ENCODE peak calls at places on chromosomes 11 and 22, in five cellular contexts. One of them, this sample, is unnamed.
A peak's percentile ranks its signal among the peaks of the same experiment; 100 is the strongest.

GRCh38 chr11:57709802-57710367 is 2.1 kb downstream of the MED19 start:
- DNase-seq in central memory CD4-positive, alpha-beta T cell: no peak
- DNase-seq in fibroblast of the conjunctiva: no peak
- DNase-seq in stimulated activated CD4-positive, alpha-beta T cell treated with anti-CD3 and anti-CD28 coated beads, Interleukin-12 subunit alpha, Interleukin-12 subunit beta, amount 100 ng/mL, for 4 hours: no peak
- DNase-seq in activated T-helper 1 cell treated with Interleukin-2 at 50 U/mL for 16 hours: no peak
- DNase-seq in this sample: no peak

GRCh38 chr11:72580648-72580950 is 93.6 kb downstream of the PDE2A start:
- DNase-seq in stimulated activated CD4-positive, alpha-beta T cell treated with anti-CD3 and anti-CD28 coated beads, Interleukin-12 subunit alpha, Interleukin-12 subunit beta, amount 100 ng/mL, for 4 hours: no peak
- DNase-seq in central memory CD4-positive, alpha-beta T cell: no peak
- DNase-seq in activated T-helper 1 cell treated with Interleukin-2 at 50 U/mL for 16 hours: no peak
- DNase-seq in fibroblast of the conjunctiva: no peak
- DNase-seq in this sample: no peak

GRCh38 chr11:68212421-68213134 is 518 bp downstream of the KMT5B start:
- DNase-seq in central memory CD4-positive, alpha-beta T cell: peak; percentile 58
- DNase-seq in activated T-helper 1 cell treated with Interleukin-2 at 50 U/mL for 16 hours: peak; percentile 35
- DNase-seq in fibroblast of the conjunctiva: peak; percentile 44
- DNase-seq in stimulated activated CD4-positive, alpha-beta T cell treated with anti-CD3 and anti-CD28 coated beads, Interleukin-12 subunit alpha, Interleukin-12 subunit beta, amount 100 ng/mL, for 4 hours: peak; percentile 45
- DNase-seq in this sample: peak; percentile 27

GRCh38 chr22:26585104-26585790 is 4.7 kb downstream of the TPST2 start:
- DNase-seq in activated T-helper 1 cell treated with Interleukin-2 at 50 U/mL for 16 hours: no peak
- DNase-seq in fibroblast of the conjunctiva: peak; percentile 24
- DNase-seq in stimulated activated CD4-positive, alpha-beta T cell treated with anti-CD3 and anti-CD28 coated beads, Interleukin-12 subunit alpha, Interleukin-12 subunit beta, amount 100 ng/mL, for 4 hours: no peak
- DNase-seq in central memory CD4-positive, alpha-beta T cell: no peak
- DNase-seq in this sample: no peak

GRCh38 chr11:64876226-64876750 is 2.1 kb downstream of the EHD1 start:
- DNase-seq in fibroblast of the conjunctiva: no peak
- DNase-seq in activated T-helper 1 cell treated with Interleukin-2 at 50 U/mL for 16 hours: no peak
- DNase-seq in central memory CD4-positive, alpha-beta T cell: no peak
- DNase-seq in stimulated activated CD4-positive, alpha-beta T cell treated with anti-CD3 and anti-CD28 coated beads, Interleukin-12 subunit alpha, Interleukin-12 subunit beta, amount 100 ng/mL, for 4 hours: no peak
- DNase-seq in this sample: no peak

GRCh38 chr11:106875013-106875412 is 143.3 kb downstream of the GUCY1A2 start:
- DNase-seq in central memory CD4-positive, alpha-beta T cell: no peak
- DNase-seq in fibroblast of the conjunctiva: no peak
- DNase-seq in activated T-helper 1 cell treated with Interleukin-2 at 50 U/mL for 16 hours: no peak
- DNase-seq in stimulated activated CD4-positive, alpha-beta T cell treated with anti-CD3 and anti-CD28 coated beads, Interleukin-12 subunit alpha, Interleukin-12 subunit beta, amount 100 ng/mL, for 4 hours: no peak
- DNase-seq in this sample: no peak

GRCh38 chr22:41116342-41116741 is 23.9 kb downstream of the EP300 start:
- DNase-seq in central memory CD4-positive, alpha-beta T cell: no peak
- DNase-seq in fibroblast of the conjunctiva: no peak
- DNase-seq in stimulated activated CD4-positive, alpha-beta T cell treated with anti-CD3 and anti-CD28 coated beads, Interleukin-12 subunit alpha, Interleukin-12 subunit beta, amount 100 ng/mL, for 4 hours: no peak
- DNase-seq in activated T-helper 1 cell treated with Interleukin-2 at 50 U/mL for 16 hours: no peak
- DNase-seq in this sample: no peak

GRCh38 chr11:48013269-48013901 is 33.0 kb downstream of the PTPRJ start:
- DNase-seq in activated T-helper 1 cell treated with Interleukin-2 at 50 U/mL for 16 hours: peak; percentile 38
- DNase-seq in fibroblast of the conjunctiva: no peak
- DNase-seq in central memory CD4-positive, alpha-beta T cell: peak; percentile 47
- DNase-seq in stimulated activated CD4-positive, alpha-beta T cell treated with anti-CD3 and anti-CD28 coated beads, Interleukin-12 subunit alpha, Interleukin-12 subunit beta, amount 100 ng/mL, for 4 hours: no peak
- DNase-seq in this sample: no peak

GRCh38 chr11:70788247-70789022 is 390.1 kb downstream of the CTTN start:
- DNase-seq in stimulated activated CD4-positive, alpha-beta T cell treated with anti-CD3 and anti-CD28 coated beads, Interleukin-12 subunit alpha, Interleukin-12 subunit beta, amount 100 ng/mL, for 4 hours: no peak
- DNase-seq in fibroblast of the conjunctiva: peak; percentile 30
- DNase-seq in activated T-helper 1 cell treated with Interleukin-2 at 50 U/mL for 16 hours: no peak
- DNase-seq in central memory CD4-positive, alpha-beta T cell: no peak
- DNase-seq in this sample: peak; percentile 33

GRCh38 chr22:25024895-25025294 is 72.4 kb downstream of the KIAA1671 start:
- DNase-seq in fibroblast of the conjunctiva: no peak
- DNase-seq in stimulated activated CD4-positive, alpha-beta T cell treated with anti-CD3 and anti-CD28 coated beads, Interleukin-12 subunit alpha, Interleukin-12 subunit beta, amount 100 ng/mL, for 4 hours: no peak
- DNase-seq in activated T-helper 1 cell treated with Interleukin-2 at 50 U/mL for 16 hours: no peak
- DNase-seq in central memory CD4-positive, alpha-beta T cell: no peak
- DNase-seq in this sample: no peak

GRCh38 chr22:19061471-19062138 is 60.6 kb downstream of the DGCR2 start:
- DNase-seq in activated T-helper 1 cell treated with Interleukin-2 at 50 U/mL for 16 hours: no peak
- DNase-seq in fibroblast of the conjunctiva: no peak
- DNase-seq in stimulated activated CD4-positive, alpha-beta T cell treated with anti-CD3 and anti-CD28 coated beads, Interleukin-12 subunit alpha, Interleukin-12 subunit beta, amount 100 ng/mL, for 4 hours: no peak
- DNase-seq in central memory CD4-positive, alpha-beta T cell: no peak
- DNase-seq in this sample: no peak

GRCh38 chr22:24429411-24430365 is 2.3 kb downstream of the ADORA2A start:
- DNase-seq in central memory CD4-positive, alpha-beta T cell: peak; percentile 55
- DNase-seq in activated T-helper 1 cell treated with Interleukin-2 at 50 U/mL for 16 hours: peak; percentile 46
- DNase-seq in fibroblast of the conjunctiva: no peak
- DNase-seq in stimulated activated CD4-positive, alpha-beta T cell treated with anti-CD3 and anti-CD28 coated beads, Interleukin-12 subunit alpha, Interleukin-12 subunit beta, amount 100 ng/mL, for 4 hours: peak; percentile 62
- DNase-seq in this sample: no peak

GRCh38 chr11:119350302-119350701 is 3.8 kb upstream of the MFRP start:
- DNase-seq in central memory CD4-positive, alpha-beta T cell: no peak
- DNase-seq in activated T-helper 1 cell treated with Interleukin-2 at 50 U/mL for 16 hours: no peak
- DNase-seq in stimulated activated CD4-positive, alpha-beta T cell treated with anti-CD3 and anti-CD28 coated beads, Interleukin-12 subunit alpha, Interleukin-12 subunit beta, amount 100 ng/mL, for 4 hours: no peak
- DNase-seq in fibroblast of the conjunctiva: no peak
- DNase-seq in this sample: no peak

GRCh38 chr11:63889344-63889743 is 27.6 kb downstream of the RCOR2 start:
- DNase-seq in activated T-helper 1 cell treated with Interleukin-2 at 50 U/mL for 16 hours: no peak
- DNase-seq in central memory CD4-positive, alpha-beta T cell: no peak
- DNase-seq in stimulated activated CD4-positive, alpha-beta T cell treated with anti-CD3 and anti-CD28 coated beads, Interleukin-12 subunit alpha, Interleukin-12 subunit beta, amount 100 ng/mL, for 4 hours: no peak
- DNase-seq in fibroblast of the conjunctiva: no peak
- DNase-seq in this sample: no peak

GRCh38 chr11:62933775-62934495 is 12.8 kb upstream of the CHRM1 start:
- DNase-seq in activated T-helper 1 cell treated with Interleukin-2 at 50 U/mL for 16 hours: no peak
- DNase-seq in central memory CD4-positive, alpha-beta T cell: no peak
- DNase-seq in stimulated activated CD4-positive, alpha-beta T cell treated with anti-CD3 and anti-CD28 coated beads, Interleukin-12 subunit alpha, Interleukin-12 subunit beta, amount 100 ng/mL, for 4 hours: no peak
- DNase-seq in fibroblast of the conjunctiva: no peak
- DNase-seq in this sample: no peak

GRCh38 chr11:69860244-69860643 is 41.0 kb upstream of the FGF3 start:
- DNase-seq in stimulated activated CD4-positive, alpha-beta T cell treated with anti-CD3 and anti-CD28 coated beads, Interleukin-12 subunit alpha, Interleukin-12 subunit beta, amount 100 ng/mL, for 4 hours: no peak
- DNase-seq in fibroblast of the conjunctiva: no peak
- DNase-seq in activated T-helper 1 cell treated with Interleukin-2 at 50 U/mL for 16 hours: no peak
- DNase-seq in central memory CD4-positive, alpha-beta T cell: no peak
- DNase-seq in this sample: no peak

GRCh38 chr22:36131907-36132306 is 28.6 kb downstream of the APOL3 start:
- DNase-seq in activated T-helper 1 cell treated with Interleukin-2 at 50 U/mL for 16 hours: no peak
- DNase-seq in stimulated activated CD4-positive, alpha-beta T cell treated with anti-CD3 and anti-CD28 coated beads, Interleukin-12 subunit alpha, Interleukin-12 subunit beta, amount 100 ng/mL, for 4 hours: no peak
- DNase-seq in central memory CD4-positive, alpha-beta T cell: no peak
- DNase-seq in fibroblast of the conjunctiva: no peak
- DNase-seq in this sample: no peak

GRCh38 chr22:45413368-45414211 is at the start of the genes RIBC2 and SMC1B:
- DNase-seq in fibroblast of the conjunctiva: peak; percentile 59
- DNase-seq in central memory CD4-positive, alpha-beta T cell: peak; percentile 70
- DNase-seq in activated T-helper 1 cell treated with Interleukin-2 at 50 U/mL for 16 hours: peak; percentile 57
- DNase-seq in stimulated activated CD4-positive, alpha-beta T cell treated with anti-CD3 and anti-CD28 coated beads, Interleukin-12 subunit alpha, Interleukin-12 subunit beta, amount 100 ng/mL, for 4 hours: peak; percentile 80
- DNase-seq in this sample: peak; percentile 56

GRCh38 chr11:44622190-44622650 is 56.8 kb downstream of the CD82 start:
- DNase-seq in stimulated activated CD4-positive, alpha-beta T cell treated with anti-CD3 and anti-CD28 coated beads, Interleukin-12 subunit alpha, Interleukin-12 subunit beta, amount 100 ng/mL, for 4 hours: no peak
- DNase-seq in central memory CD4-positive, alpha-beta T cell: no peak
- DNase-seq in fibroblast of the conjunctiva: no peak
- DNase-seq in activated T-helper 1 cell treated with Interleukin-2 at 50 U/mL for 16 hours: no peak
- DNase-seq in this sample: no peak

GRCh38 chr22:39178206-39179111 is 26.0 kb upstream of the CBX7 start:
- DNase-seq in activated T-helper 1 cell treated with Interleukin-2 at 50 U/mL for 16 hours: no peak
- DNase-seq in central memory CD4-positive, alpha-beta T cell: no peak
- DNase-seq in stimulated activated CD4-positive, alpha-beta T cell treated with anti-CD3 and anti-CD28 coated beads, Interleukin-12 subunit alpha, Interleukin-12 subunit beta, amount 100 ng/mL, for 4 hours: no peak
- DNase-seq in fibroblast of the conjunctiva: no peak
- DNase-seq in this sample: no peak

GRCh38 chr22:17105143-17106129 is 15.7 kb downstream of the TMEM121B start:
- DNase-seq in fibroblast of the conjunctiva: no peak
- DNase-seq in stimulated activated CD4-positive, alpha-beta T cell treated with anti-CD3 and anti-CD28 coated beads, Interleukin-12 subunit alpha, Interleukin-12 subunit beta, amount 100 ng/mL, for 4 hours: no peak
- DNase-seq in activated T-helper 1 cell treated with Interleukin-2 at 50 U/mL for 16 hours: no peak
- DNase-seq in central memory CD4-positive, alpha-beta T cell: no peak
- DNase-seq in this sample: no peak

GRCh38 chr11:64545605-64546004 is 45.4 kb upstream of the SLC22A12 start:
- DNase-seq in activated T-helper 1 cell treated with Interleukin-2 at 50 U/mL for 16 hours: no peak
- DNase-seq in stimulated activated CD4-positive, alpha-beta T cell treated with anti-CD3 and anti-CD28 coated beads, Interleukin-12 subunit alpha, Interleukin-12 subunit beta, amount 100 ng/mL, for 4 hours: no peak
- DNase-seq in fibroblast of the conjunctiva: peak; percentile 36
- DNase-seq in central memory CD4-positive, alpha-beta T cell: no peak
- DNase-seq in this sample: peak; percentile 26

GRCh38 chr11:117905524-117905923 is 23.7 kb downstream of the TMPRSS13 start:
- DNase-seq in activated T-helper 1 cell treated with Interleukin-2 at 50 U/mL for 16 hours: no peak
- DNase-seq in fibroblast of the conjunctiva: no peak
- DNase-seq in stimulated activated CD4-positive, alpha-beta T cell treated with anti-CD3 and anti-CD28 coated beads, Interleukin-12 subunit alpha, Interleukin-12 subunit beta, amount 100 ng/mL, for 4 hours: no peak
- DNase-seq in central memory CD4-positive, alpha-beta T cell: no peak
- DNase-seq in this sample: no peak

GRCh38 chr11:61295596-61295926 is 445 bp upstream of the VWCE start:
- DNase-seq in central memory CD4-positive, alpha-beta T cell: no peak
- DNase-seq in fibroblast of the conjunctiva: no peak
- DNase-seq in stimulated activated CD4-positive, alpha-beta T cell treated with anti-CD3 and anti-CD28 coated beads, Interleukin-12 subunit alpha, Interleukin-12 subunit beta, amount 100 ng/mL, for 4 hours: no peak
- DNase-seq in activated T-helper 1 cell treated with Interleukin-2 at 50 U/mL for 16 hours: no peak
- DNase-seq in this sample: no peak

GRCh38 chr11:118911880-118912741 is 13.6 kb downstream of the BCL9L start:
- DNase-seq in fibroblast of the conjunctiva: no peak
- DNase-seq in central memory CD4-positive, alpha-beta T cell: peak; percentile 48
- DNase-seq in activated T-helper 1 cell treated with Interleukin-2 at 50 U/mL for 16 hours: peak; percentile 55
- DNase-seq in stimulated activated CD4-positive, alpha-beta T cell treated with anti-CD3 and anti-CD28 coated beads, Interleukin-12 subunit alpha, Interleukin-12 subunit beta, amount 100 ng/mL, for 4 hours: peak; percentile 75
- DNase-seq in this sample: no peak

GRCh38 chr11:64880240-64881001 is 2.0 kb upstream of the EHD1 start:
- DNase-seq in activated T-helper 1 cell treated with Interleukin-2 at 50 U/mL for 16 hours: no peak
- DNase-seq in fibroblast of the conjunctiva: no peak
- DNase-seq in central memory CD4-positive, alpha-beta T cell: peak; percentile 50
- DNase-seq in stimulated activated CD4-positive, alpha-beta T cell treated with anti-CD3 and anti-CD28 coated beads, Interleukin-12 subunit alpha, Interleukin-12 subunit beta, amount 100 ng/mL, for 4 hours: no peak
- DNase-seq in this sample: no peak

GRCh38 chr22:46406349-46406748 is 70.8 kb downstream of the TRMU start:
- DNase-seq in stimulated activated CD4-positive, alpha-beta T cell treated with anti-CD3 and anti-CD28 coated beads, Interleukin-12 subunit alpha, Interleukin-12 subunit beta, amount 100 ng/mL, for 4 hours: no peak
- DNase-seq in central memory CD4-positive, alpha-beta T cell: no peak
- DNase-seq in fibroblast of the conjunctiva: no peak
- DNase-seq in activated T-helper 1 cell treated with Interleukin-2 at 50 U/mL for 16 hours: no peak
- DNase-seq in this sample: no peak

GRCh38 chr11:114273071-114273470 is 23.1 kb upstream of the NNMT start:
- DNase-seq in stimulated activated CD4-positive, alpha-beta T cell treated with anti-CD3 and anti-CD28 coated beads, Interleukin-12 subunit alpha, Interleukin-12 subunit beta, amount 100 ng/mL, for 4 hours: no peak
- DNase-seq in activated T-helper 1 cell treated with Interleukin-2 at 50 U/mL for 16 hours: no peak
- DNase-seq in central memory CD4-positive, alpha-beta T cell: no peak
- DNase-seq in fibroblast of the conjunctiva: no peak
- DNase-seq in this sample: no peak

GRCh38 chr11:34346551-34346950 is 11.3 kb downstream of the ABTB2 start:
- DNase-seq in central memory CD4-positive, alpha-beta T cell: no peak
- DNase-seq in stimulated activated CD4-positive, alpha-beta T cell treated with anti-CD3 and anti-CD28 coated beads, Interleukin-12 subunit alpha, Interleukin-12 subunit beta, amount 100 ng/mL, for 4 hours: no peak
- DNase-seq in activated T-helper 1 cell treated with Interleukin-2 at 50 U/mL for 16 hours: no peak
- DNase-seq in fibroblast of the conjunctiva: no peak
- DNase-seq in this sample: no peak

GRCh38 chr22:23749747-23750373 is 1.1 kb downstream of the ZNF70 start:
- DNase-seq in fibroblast of the conjunctiva: no peak
- DNase-seq in activated T-helper 1 cell treated with Interleukin-2 at 50 U/mL for 16 hours: no peak
- DNase-seq in central memory CD4-positive, alpha-beta T cell: no peak
- DNase-seq in stimulated activated CD4-positive, alpha-beta T cell treated with anti-CD3 and anti-CD28 coated beads, Interleukin-12 subunit alpha, Interleukin-12 subunit beta, amount 100 ng/mL, for 4 hours: no peak
- DNase-seq in this sample: no peak

GRCh38 chr11:109422755-109423113 is 744 bp downstream of the C11orf87 start:
- DNase-seq in stimulated activated CD4-positive, alpha-beta T cell treated with anti-CD3 and anti-CD28 coated beads, Interleukin-12 subunit alpha, Interleukin-12 subunit beta, amount 100 ng/mL, for 4 hours: no peak
- DNase-seq in central memory CD4-positive, alpha-beta T cell: no peak
- DNase-seq in fibroblast of the conjunctiva: no peak
- DNase-seq in activated T-helper 1 cell treated with Interleukin-2 at 50 U/mL for 16 hours: no peak
- DNase-seq in this sample: no peak

GRCh38 chr11:96228472-96228871 is 114.5 kb downstream of the MAML2 start:
- DNase-seq in central memory CD4-positive, alpha-beta T cell: no peak
- DNase-seq in fibroblast of the conjunctiva: peak; percentile 76
- DNase-seq in activated T-helper 1 cell treated with Interleukin-2 at 50 U/mL for 16 hours: no peak
- DNase-seq in stimulated activated CD4-positive, alpha-beta T cell treated with anti-CD3 and anti-CD28 coated beads, Interleukin-12 subunit alpha, Interleukin-12 subunit beta, amount 100 ng/mL, for 4 hours: no peak
- DNase-seq in this sample: peak; percentile 92

GRCh38 chr11:65863889-65864757 is 3.9 kb downstream of the MUS81 start:
- DNase-seq in stimulated activated CD4-positive, alpha-beta T cell treated with anti-CD3 and anti-CD28 coated beads, Interleukin-12 subunit alpha, Interleukin-12 subunit beta, amount 100 ng/mL, for 4 hours: no peak
- DNase-seq in fibroblast of the conjunctiva: no peak
- DNase-seq in central memory CD4-positive, alpha-beta T cell: no peak
- DNase-seq in activated T-helper 1 cell treated with Interleukin-2 at 50 U/mL for 16 hours: no peak
- DNase-seq in this sample: no peak

GRCh38 chr11:4118107-4118506 is 23.5 kb downstream of the RRM1 start:
- DNase-seq in fibroblast of the conjunctiva: no peak
- DNase-seq in central memory CD4-positive, alpha-beta T cell: no peak
- DNase-seq in stimulated activated CD4-positive, alpha-beta T cell treated with anti-CD3 and anti-CD28 coated beads, Interleukin-12 subunit alpha, Interleukin-12 subunit beta, amount 100 ng/mL, for 4 hours: no peak
- DNase-seq in activated T-helper 1 cell treated with Interleukin-2 at 50 U/mL for 16 hours: no peak
- DNase-seq in this sample: no peak

GRCh38 chr22:38927033-38927789 is 30.2 kb upstream of the APOBEC3A start:
- DNase-seq in fibroblast of the conjunctiva: peak; percentile 6
- DNase-seq in activated T-helper 1 cell treated with Interleukin-2 at 50 U/mL for 16 hours: peak; percentile 15
- DNase-seq in central memory CD4-positive, alpha-beta T cell: peak; percentile 12
- DNase-seq in stimulated activated CD4-positive, alpha-beta T cell treated with anti-CD3 and anti-CD28 coated beads, Interleukin-12 subunit alpha, Interleukin-12 subunit beta, amount 100 ng/mL, for 4 hours: peak; percentile 49
- DNase-seq in this sample: no peak

GRCh38 chr11:10075141-10075540 is 218.9 kb downstream of the SBF2 start:
- DNase-seq in activated T-helper 1 cell treated with Interleukin-2 at 50 U/mL for 16 hours: no peak
- DNase-seq in fibroblast of the conjunctiva: no peak
- DNase-seq in stimulated activated CD4-positive, alpha-beta T cell treated with anti-CD3 and anti-CD28 coated beads, Interleukin-12 subunit alpha, Interleukin-12 subunit beta, amount 100 ng/mL, for 4 hours: no peak
- DNase-seq in central memory CD4-positive, alpha-beta T cell: no peak
- DNase-seq in this sample: no peak

GRCh38 chr11:61332266-61332822 is 561 bp downstream of the DDB1 start:
- DNase-seq in central memory CD4-positive, alpha-beta T cell: no peak
- DNase-seq in stimulated activated CD4-positive, alpha-beta T cell treated with anti-CD3 and anti-CD28 coated beads, Interleukin-12 subunit alpha, Interleukin-12 subunit beta, amount 100 ng/mL, for 4 hours: no peak
- DNase-seq in activated T-helper 1 cell treated with Interleukin-2 at 50 U/mL for 16 hours: no peak
- DNase-seq in fibroblast of the conjunctiva: no peak
- DNase-seq in this sample: no peak

GRCh38 chr11:112584674-112585073 is 324.0 kb upstream of the PLET1 start:
- DNase-seq in central memory CD4-positive, alpha-beta T cell: no peak
- DNase-seq in activated T-helper 1 cell treated with Interleukin-2 at 50 U/mL for 16 hours: no peak
- DNase-seq in fibroblast of the conjunctiva: no peak
- DNase-seq in stimulated activated CD4-positive, alpha-beta T cell treated with anti-CD3 and anti-CD28 coated beads, Interleukin-12 subunit alpha, Interleukin-12 subunit beta, amount 100 ng/mL, for 4 hours: no peak
- DNase-seq in this sample: no peak

GRCh38 chr22:43249789-43250188 is 62.9 kb upstream of the TTLL12 start:
- DNase-seq in activated T-helper 1 cell treated with Interleukin-2 at 50 U/mL for 16 hours: no peak
- DNase-seq in fibroblast of the conjunctiva: no peak
- DNase-seq in central memory CD4-positive, alpha-beta T cell: no peak
- DNase-seq in stimulated activated CD4-positive, alpha-beta T cell treated with anti-CD3 and anti-CD28 coated beads, Interleukin-12 subunit alpha, Interleukin-12 subunit beta, amount 100 ng/mL, for 4 hours: no peak
- DNase-seq in this sample: no peak

This sample was measured in HFF-Myc.